ENCODE peak calls at places on chromosome 11, in nine cellular contexts. One of them, this sample, is unnamed.

GRCh38 chr11:26905368-26905767 is 88.5 kb upstream of the FIBIN start:
- DNase-seq in H1: no peak
- DNase-seq in gastrocnemius medialis: no peak
- DNase-seq in upper lobe of right lung: no peak
- DNase-seq in HFF-Myc: peak
- DNase-seq in AG10803: peak
- DNase-seq in body of pancreas: no peak
- DNase-seq in epithelial cell of proximal tubule: no peak
- DNase-seq in epithelial cell of esophagus: peak
- DNase-seq in this sample: peak

GRCh38 chr11:111909378-111909777 is 2.2 kb downstream of the CRYAB start:
- DNase-seq in HFF-Myc: no peak
- DNase-seq in epithelial cell of proximal tubule: no peak
- DNase-seq in AG10803: no peak
- DNase-seq in epithelial cell of esophagus: peak
- DNase-seq in body of pancreas: no peak
- DNase-seq in gastrocnemius medialis: no peak
- DNase-seq in H1: no peak
- DNase-seq in upper lobe of right lung: no peak
- DNase-seq in this sample: no peak

GRCh38 chr11:18253222-18253621 is 4.8 kb upstream of the SAA2 start:
- DNase-seq in upper lobe of right lung: no peak
- DNase-seq in epithelial cell of proximal tubule: no peak
- DNase-seq in epithelial cell of esophagus: peak
- DNase-seq in HFF-Myc: no peak
- DNase-seq in H1: peak
- DNase-seq in body of pancreas: no peak
- DNase-seq in gastrocnemius medialis: no peak
- DNase-seq in AG10803: no peak
- DNase-seq in this sample: no peak

GRCh38 chr11:61489833-61490585 is 18.5 kb upstream of the LRRC10B start:
- DNase-seq in H1: peak
- DNase-seq in epithelial cell of esophagus: no peak
- DNase-seq in epithelial cell of proximal tubule: no peak
- DNase-seq in upper lobe of right lung: no peak
- DNase-seq in AG10803: peak
- DNase-seq in HFF-Myc: no peak
- DNase-seq in body of pancreas: no peak
- DNase-seq in gastrocnemius medialis: no peak
- DNase-seq in this sample: no peak

GRCh38 chr11:60777572-60777971 is 7.6 kb upstream of the MS4A10 start:
- DNase-seq in epithelial cell of esophagus: peak
- DNase-seq in H1: no peak
- DNase-seq in epithelial cell of proximal tubule: no peak
- DNase-seq in HFF-Myc: peak
- DNase-seq in upper lobe of right lung: peak
- DNase-seq in gastrocnemius medialis: no peak
- DNase-seq in AG10803: peak
- DNase-seq in body of pancreas: peak
- DNase-seq in this sample: peak

GRCh38 chr11:45889555-45889954 is 4.1 kb downstream of the MAPK8IP1 start:
- DNase-seq in AG10803: no peak
- DNase-seq in epithelial cell of esophagus: no peak
- DNase-seq in upper lobe of right lung: no peak
- DNase-seq in body of pancreas: no peak
- DNase-seq in H1: no peak
- DNase-seq in HFF-Myc: no peak
- DNase-seq in epithelial cell of proximal tubule: no peak
- DNase-seq in gastrocnemius medialis: no peak
- DNase-seq in this sample: no peak

GRCh38 chr11:45803981-45804805 is 756 bp upstream of the SLC35C1 start:
- DNase-seq in HFF-Myc: no peak
- DNase-seq in body of pancreas: peak
- DNase-seq in AG10803: peak
- DNase-seq in epithelial cell of esophagus: peak
- DNase-seq in upper lobe of right lung: peak
- DNase-seq in epithelial cell of proximal tubule: no peak
- DNase-seq in gastrocnemius medialis: peak
- DNase-seq in H1: peak
- DNase-seq in this sample: no peak

GRCh38 chr11:8442301-8442700 is 151.7 kb downstream of the STK33 start:
- DNase-seq in HFF-Myc: no peak
- DNase-seq in epithelial cell of proximal tubule: no peak
- DNase-seq in upper lobe of right lung: no peak
- DNase-seq in gastrocnemius medialis: no peak
- DNase-seq in body of pancreas: no peak
- DNase-seq in AG10803: no peak
- DNase-seq in H1: no peak
- DNase-seq in epithelial cell of esophagus: no peak
- DNase-seq in this sample: no peak

GRCh38 chr11:124657922-124658321 is 15.6 kb downstream of the SIAE start:
- DNase-seq in epithelial cell of esophagus: no peak
- DNase-seq in epithelial cell of proximal tubule: no peak
- DNase-seq in AG10803: no peak
- DNase-seq in H1: no peak
- DNase-seq in gastrocnemius medialis: no peak
- DNase-seq in upper lobe of right lung: no peak
- DNase-seq in body of pancreas: no peak
- DNase-seq in HFF-Myc: no peak
- DNase-seq in this sample: no peak

GRCh38 chr11:99316761-99317475 is 296.2 kb downstream of the CNTN5 start:
- DNase-seq in upper lobe of right lung: no peak
- DNase-seq in AG10803: peak
- DNase-seq in H1: no peak
- DNase-seq in epithelial cell of esophagus: no peak
- DNase-seq in epithelial cell of proximal tubule: no peak
- DNase-seq in body of pancreas: peak
- DNase-seq in gastrocnemius medialis: no peak
- DNase-seq in HFF-Myc: no peak
- DNase-seq in this sample: no peak
- H3K4me3 ChIP-seq in upper lobe of right lung: no peak
- H3K4me3 ChIP-seq in AG10803: peak
- H3K4me3 ChIP-seq in H1: no peak
- H3K4me3 ChIP-seq in epithelial cell of esophagus: no peak
- H3K4me3 ChIP-seq in epithelial cell of proximal tubule: no peak
- H3K4me3 ChIP-seq in body of pancreas: no peak
- H3K4me3 ChIP-seq in gastrocnemius medialis: no peak
- H3K4me3 ChIP-seq in HFF-Myc: no peak
- H3K4me3 ChIP-seq in this sample: no peak

DNA sequence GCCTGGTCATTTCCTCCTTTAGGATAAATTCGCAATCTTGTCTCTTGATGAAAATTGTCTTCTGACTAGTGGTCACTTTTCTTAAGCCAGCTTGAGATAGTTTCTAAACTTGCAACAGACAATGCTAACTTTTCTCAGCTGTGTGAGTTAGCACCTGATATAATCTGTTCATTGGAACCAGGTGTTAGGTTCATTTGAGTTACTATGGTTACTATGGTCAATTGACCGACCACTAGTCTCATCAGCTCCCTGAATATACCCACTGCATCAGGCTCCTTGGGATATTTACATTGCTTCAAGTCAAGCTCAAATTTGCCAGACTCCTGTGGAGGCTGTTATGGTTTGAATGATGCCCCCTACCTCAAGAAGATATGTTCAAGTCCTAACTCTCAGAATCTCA is 54.5 kb downstream of the SC5D start:
- DNase-seq in epithelial cell of proximal tubule: no peak
- DNase-seq in body of pancreas: no peak
- DNase-seq in H1: no peak
- DNase-seq in gastrocnemius medialis: no peak
- DNase-seq in HFF-Myc: no peak
- DNase-seq in epithelial cell of esophagus: no peak
- DNase-seq in upper lobe of right lung: no peak
- DNase-seq in AG10803: no peak
- DNase-seq in this sample: no peak
- TF ChIP-seq CTCF in epithelial cell of proximal tubule: no peak
- TF ChIP-seq CTCF in body of pancreas: no peak
- TF ChIP-seq CTCF in H1: no peak
- TF ChIP-seq CTCF in gastrocnemius medialis: no peak
- TF ChIP-seq CTCF in HFF-Myc: no peak
- TF ChIP-seq CTCF in epithelial cell of esophagus: no peak
- TF ChIP-seq CTCF in upper lobe of right lung: no peak
- TF ChIP-seq CTCF in AG10803: no peak
- TF ChIP-seq CTCF in this sample: no peak

GRCh38 chr11:128474036-128474874 is 113.1 kb downstream of the ETS1 start:
- DNase-seq in AG10803: no peak
- DNase-seq in epithelial cell of esophagus: no peak
- DNase-seq in body of pancreas: no peak
- DNase-seq in upper lobe of right lung: no peak
- DNase-seq in gastrocnemius medialis: no peak
- DNase-seq in HFF-Myc: no peak
- DNase-seq in H1: no peak
- DNase-seq in epithelial cell of proximal tubule: no peak
- DNase-seq in this sample: no peak

GRCh38 chr11:128471138-128471661 is 116.2 kb downstream of the ETS1 start:
- DNase-seq in epithelial cell of esophagus: no peak
- DNase-seq in gastrocnemius medialis: no peak
- DNase-seq in epithelial cell of proximal tubule: no peak
- DNase-seq in HFF-Myc: no peak
- DNase-seq in body of pancreas: no peak
- DNase-seq in H1: no peak
- DNase-seq in upper lobe of right lung: no peak
- DNase-seq in AG10803: no peak
- DNase-seq in this sample: no peak

GRCh38 chr11:128476031-128476430 is 111.3 kb downstream of the ETS1 start:
- DNase-seq in AG10803: no peak
- DNase-seq in body of pancreas: no peak
- DNase-seq in gastrocnemius medialis: no peak
- DNase-seq in epithelial cell of proximal tubule: no peak
- DNase-seq in H1: no peak
- DNase-seq in upper lobe of right lung: no peak
- DNase-seq in epithelial cell of esophagus: no peak
- DNase-seq in HFF-Myc: no peak
- DNase-seq in this sample: no peak

GRCh38 chr11:128472128-128473110 is 114.9 kb downstream of the ETS1 start:
- DNase-seq in upper lobe of right lung: no peak
- DNase-seq in H1: no peak
- DNase-seq in epithelial cell of esophagus: peak
- DNase-seq in gastrocnemius medialis: no peak
- DNase-seq in HFF-Myc: no peak
- DNase-seq in epithelial cell of proximal tubule: no peak
- DNase-seq in body of pancreas: no peak
- DNase-seq in AG10803: no peak
- DNase-seq in this sample: no peak

GRCh38 chr11:128473631-128474030 is 113.7 kb downstream of the ETS1 start:
- DNase-seq in epithelial cell of esophagus: no peak
- DNase-seq in AG10803: no peak
- DNase-seq in gastrocnemius medialis: no peak
- DNase-seq in HFF-Myc: no peak
- DNase-seq in epithelial cell of proximal tubule: no peak
- DNase-seq in H1: no peak
- DNase-seq in body of pancreas: no peak
- DNase-seq in upper lobe of right lung: no peak
- DNase-seq in this sample: no peak
- H3K4me3 ChIP-seq in epithelial cell of esophagus: no peak
- H3K4me3 ChIP-seq in AG10803: no peak
- H3K4me3 ChIP-seq in gastrocnemius medialis: no peak
- H3K4me3 ChIP-seq in HFF-Myc: no peak
- H3K4me3 ChIP-seq in epithelial cell of proximal tubule: no peak
- H3K4me3 ChIP-seq in H1: no peak
- H3K4me3 ChIP-seq in body of pancreas: no peak
- H3K4me3 ChIP-seq in upper lobe of right lung: no peak
- H3K4me3 ChIP-seq in this sample: no peak

GRCh38 chr11:77819411-77819920 is 1.1 kb downstream of the RSF1 start:
- DNase-seq in AG10803: peak
- DNase-seq in H1: peak
- DNase-seq in epithelial cell of proximal tubule: peak
- DNase-seq in upper lobe of right lung: peak
- DNase-seq in HFF-Myc: peak
- DNase-seq in epithelial cell of esophagus: peak
- DNase-seq in body of pancreas: peak
- DNase-seq in gastrocnemius medialis: peak
- DNase-seq in this sample: peak
- TF ChIP-seq CTCF in AG10803: peak
- TF ChIP-seq CTCF in H1: no peak
- TF ChIP-seq CTCF in epithelial cell of proximal tubule: peak
- TF ChIP-seq CTCF in upper lobe of right lung: peak
- TF ChIP-seq CTCF in HFF-Myc: no peak
- TF ChIP-seq CTCF in epithelial cell of esophagus: peak
- TF ChIP-seq CTCF in body of pancreas: no peak
- TF ChIP-seq CTCF in gastrocnemius medialis: no peak
- TF ChIP-seq CTCF in this sample: no peak

GRCh38 chr11:312092-312816 is 1.6 kb upstream of the IFITM1 start:
- DNase-seq in epithelial cell of proximal tubule: no peak
- DNase-seq in epithelial cell of esophagus: no peak
- DNase-seq in HFF-Myc: no peak
- DNase-seq in H1: no peak
- DNase-seq in upper lobe of right lung: no peak
- DNase-seq in body of pancreas: no peak
- DNase-seq in AG10803: no peak
- DNase-seq in gastrocnemius medialis: no peak
- DNase-seq in this sample: no peak
- H3K4me3 ChIP-seq in epithelial cell of proximal tubule: no peak
- H3K4me3 ChIP-seq in epithelial cell of esophagus: no peak
- H3K4me3 ChIP-seq in HFF-Myc: no peak
- H3K4me3 ChIP-seq in H1: peak
- H3K4me3 ChIP-seq in upper lobe of right lung: peak
- H3K4me3 ChIP-seq in body of pancreas: no peak
- H3K4me3 ChIP-seq in AG10803: peak
- H3K4me3 ChIP-seq in gastrocnemius medialis: peak
- H3K4me3 ChIP-seq in this sample: no peak

This sample was measured in retinal pigment epithelial cell.